ENCODE peak calls at places on chromosome 16, in four cellular contexts. Z is esophagus squamous epithelium, O is dorsolateral prefrontal cortex, A is pancreas. G is an unnamed sample.

GRCh38 chr16:87264634-87265033 is 52.6 kb downstream of the C16orf95 start:
- DNase-seq in O (no peak), A (no peak), Z (no peak), G (no peak)

GRCh38 chr16:31177136-31177535 is 2.8 kb upstream of the FUS start:
- DNase-seq in A (no peak), Z (no peak), O (no peak), G (peak; percentile 76)

GRCh38 chr16:78310990-78311561 is 211.6 kb downstream of the WWOX start:
- DNase-seq in O (no peak), A (no peak), Z (no peak), G (no peak)

GRCh38 chr16:24737916-24738594 is 8.6 kb downstream of the TNRC6A start:
- DNase-seq in A (no peak), Z (no peak), O (no peak), G (no peak)

GRCh38 chr16:16915771-16916170 is 536.8 kb downstream of the NPIPA7 start:
- DNase-seq in O (no peak), A (no peak), Z (no peak), G (no peak)

GRCh38 chr16:10093564-10093963 is 88.7 kb downstream of the GRIN2A start:
- DNase-seq in Z (no peak), A (no peak), O (no peak), G (no peak)

GRCh38 chr16:64440005-64440404 is 681.9 kb downstream of the CDH11 start:
- DNase-seq in O (no peak), A (no peak), Z (no peak), G (no peak)

GRCh38 chr16:67312450-67313118 is 14.0 kb downstream of the KCTD19 start:
- DNase-seq in Z (no peak), O (no peak), A (no peak), G (no peak)

GRCh38 chr16:66678314-66678713 is 18.2 kb downstream of the CMTM4 start:
- DNase-seq in A (no peak), Z (no peak), O (no peak), G (no peak)

DNA sequence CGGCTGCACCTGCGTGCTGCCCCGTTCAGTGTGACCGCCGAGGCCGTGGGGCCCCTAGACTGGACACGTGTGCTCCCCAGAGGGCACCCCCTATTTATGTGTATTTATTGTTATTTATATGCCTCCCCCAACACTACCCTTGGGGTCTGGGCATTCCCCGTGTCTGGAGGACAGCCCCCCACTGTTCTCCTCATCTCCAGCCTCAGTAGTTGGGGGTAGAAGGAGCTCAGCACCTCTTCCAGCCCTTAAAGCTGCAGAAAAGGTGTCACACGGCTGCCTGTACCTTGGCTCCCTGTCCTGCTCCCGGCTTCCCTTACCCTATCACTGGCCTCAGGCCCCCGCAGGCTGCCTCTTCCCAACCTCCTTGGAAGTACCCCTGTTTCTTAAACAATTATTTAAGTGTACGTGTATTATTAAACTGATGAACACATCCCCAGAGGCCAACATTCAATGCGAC is 1.7 kb downstream of the IL17C start:
- DNase-seq in Z (no peak), A (no peak), O (no peak), G (no peak)
- H3K27ac ChIP-seq in Z (no peak overlapping the region), A (no peak overlapping the region), O (no peak overlapping the region), G (no peak overlapping the region)

GRCh38 chr16:54269461-54269860 is 17.1 kb downstream of the IRX3 start:
- DNase-seq in Z (no peak), A (no peak), O (no peak), G (no peak)

GRCh38 chr16:54268340-54268739 is 18.2 kb downstream of the IRX3 start:
- DNase-seq in Z (no peak), O (no peak), A (no peak), G (no peak)

GRCh38 chr16:54270711-54271110 is 15.9 kb downstream of the IRX3 start:
- DNase-seq in Z (no peak), A (no peak), O (no peak), G (no peak)

GRCh38 chr16:54266363-54266955 is 20.1 kb downstream of the IRX3 start:
- DNase-seq in O (no peak), A (no peak), Z (no peak), G (no peak)

GRCh38 chr16:54268766-54269165 is 17.8 kb downstream of the IRX3 start:
- DNase-seq in A (no peak), O (no peak), Z (no peak), G (no peak)
- H3K27ac ChIP-seq in A (no peak overlapping the region), O (no peak overlapping the region), Z (no peak overlapping the region), G (no peak overlapping the region)

GRCh38 chr16:50261707-50262235 is 4.6 kb upstream of the ADCY7 start:
- DNase-seq in Z (no peak), A (no peak), O (no peak), G (no peak)
- H3K27ac ChIP-seq in Z (no peak overlapping the region), A (no peak overlapping the region), O (no peak overlapping the region), G (no peak overlapping the region)

DNA sequence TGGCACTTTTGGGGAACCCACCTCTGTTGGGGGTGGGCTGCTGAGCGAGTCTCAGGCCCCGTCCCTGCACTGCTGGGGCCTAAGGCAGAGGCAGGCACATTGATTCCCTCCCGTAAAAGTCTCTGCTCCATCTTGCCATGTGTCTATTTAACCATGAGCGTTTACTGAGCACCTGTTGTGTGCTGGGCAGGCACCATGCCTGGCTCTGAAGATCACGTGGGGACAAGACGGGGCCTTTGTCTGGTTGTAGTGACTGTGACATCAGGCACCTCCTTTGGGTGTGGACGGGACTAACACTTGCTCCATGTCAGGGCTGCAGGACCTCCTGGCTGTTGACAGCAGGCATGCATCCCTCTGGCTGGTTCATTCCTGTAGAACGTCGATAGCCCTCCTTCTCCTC is 204.7 kb upstream of the CIBAR2 start:
- DNase-seq in O (no peak), A (no peak), Z (no peak), G (no peak)
- H3K27ac ChIP-seq in O (no peak overlapping the region), A (peak overlapping the region; percentile 77), Z (no peak overlapping the region), G (no peak overlapping the region)

DNA sequence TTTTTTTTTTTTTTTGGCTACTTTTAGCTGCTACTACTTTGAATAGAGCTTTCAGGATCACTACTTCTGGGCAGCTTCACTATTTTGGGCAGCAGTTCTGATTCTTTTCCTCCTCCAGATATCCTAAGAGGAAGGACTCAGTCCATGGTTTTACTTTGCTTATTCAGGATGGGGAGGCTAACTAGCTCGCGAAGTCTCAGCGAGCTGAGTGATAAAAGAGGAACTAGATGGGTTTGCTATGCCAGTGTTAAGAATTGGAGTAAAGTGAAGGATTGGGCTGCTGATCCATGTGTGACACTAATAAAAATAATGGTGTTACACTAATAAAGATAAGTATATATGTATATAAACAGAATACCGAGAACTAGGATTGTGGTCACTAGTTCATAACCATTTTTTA is 5.0 kb downstream of the IST1 start:
- DNase-seq in A (no peak), Z (no peak), O (no peak), G (no peak)
- H3K27ac ChIP-seq in A (no peak overlapping the region), Z (no peak overlapping the region), O (no peak overlapping the region), G (no peak overlapping the region)

DNA sequence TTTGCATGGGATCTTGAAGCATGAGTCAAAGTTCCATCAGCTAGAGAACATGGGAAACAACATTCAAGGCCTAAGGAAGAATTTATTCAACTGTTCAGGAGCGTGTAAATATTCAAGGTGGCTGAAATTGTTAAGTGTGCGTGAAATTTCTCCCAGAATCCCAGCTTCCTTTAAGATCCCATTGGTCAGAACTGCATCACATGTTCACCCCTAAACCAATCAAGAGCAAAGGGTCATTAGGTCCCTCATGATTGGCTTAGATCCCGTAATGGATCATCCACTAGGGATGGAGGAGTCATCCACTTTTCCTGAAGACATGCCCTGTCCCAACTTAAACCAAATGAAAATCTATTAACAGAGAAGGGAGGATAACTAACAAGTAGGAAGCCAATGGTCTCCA is 201.6 kb downstream of the TMEM114 start:
- DNase-seq in O (no peak), A (no peak), Z (no peak), G (no peak)
- H3K27ac ChIP-seq in O (no peak overlapping the region), A (no peak overlapping the region), Z (no peak overlapping the region), G (no peak overlapping the region)

GRCh38 chr16:81008151-81008789 is 1.3 kb downstream of the CENPN start:
- DNase-seq in A (peak; percentile 22), O (no peak), Z (no peak), G (no peak)
- H3K27ac ChIP-seq in A (peak overlapping the region; percentile 99), O (peak overlapping the region; percentile 100), Z (peak overlapping the region; percentile 97), G (peak overlapping the region; percentile 88)

GRCh38 chr16:83952940-83953795 is at the start of gene OSGIN1:
- DNase-seq in Z (peak; percentile 63), A (peak; percentile 97), O (peak; percentile 90), G (peak; percentile 79)

GRCh38 chr16:83952587-83952939 is 477 bp upstream of the OSGIN1 start:
- DNase-seq in O (no peak), Z (no peak), A (peak; percentile 56), G (no peak)

GRCh38 chr16:83948914-83949723 is 3.9 kb upstream of the OSGIN1 start:
- DNase-seq in A (no peak), O (no peak), Z (no peak), G (no peak)

GRCh38 chr16:83949724-83950001 is 3.4 kb upstream of the OSGIN1 start:
- DNase-seq in O (no peak), A (no peak), Z (no peak), G (no peak)

DNA sequence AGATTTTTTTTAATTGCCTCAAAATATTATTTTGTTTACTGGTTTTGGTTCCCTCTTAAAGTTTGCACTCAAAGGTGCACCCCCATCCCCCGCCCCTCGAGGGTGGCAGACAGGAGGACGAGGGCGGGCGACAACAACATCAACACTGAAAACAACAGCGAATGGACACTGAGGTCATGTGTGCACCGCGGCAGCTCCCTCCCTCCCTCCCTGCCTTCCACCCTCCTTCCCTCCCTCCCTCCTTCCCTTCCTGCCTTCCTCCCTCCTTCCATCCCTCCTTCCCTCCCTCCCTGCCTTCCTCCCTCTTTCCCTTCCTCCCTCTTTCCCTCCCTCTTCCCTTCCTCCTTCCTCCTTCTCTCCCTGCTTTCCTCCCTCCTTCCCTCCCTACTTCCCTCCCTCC is 1.5 kb upstream of the OSGIN1 start:
- DNase-seq in Z (no peak), A (no peak), O (no peak), G (no peak)
- H3K27ac ChIP-seq in Z (no peak overlapping the region), A (no peak overlapping the region), O (no peak overlapping the region), G (no peak overlapping the region)

GRCh38 chr16:19114359-19115147 is 789 bp downstream of the ITPRIPL2 start:
- DNase-seq in Z (no peak), A (peak; percentile 66), O (no peak), G (no peak)

GRCh38 chr16:19118938-19119431 is 5.2 kb downstream of the ITPRIPL2 start:
- DNase-seq in O (peak; percentile 39), A (no peak), Z (no peak), G (no peak)

GRCh38 chr16:19116711-19117449 is 3.1 kb downstream of the ITPRIPL2 start:
- DNase-seq in Z (no peak), A (no peak), O (no peak), G (no peak)

GRCh38 chr16:19113577-19114358 is at the start of gene ITPRIPL2:
- DNase-seq in A (peak; percentile 88), Z (no peak), O (no peak), G (no peak)

GRCh38 chr16:19115148-19116021 is 1.6 kb downstream of the ITPRIPL2 start:
- DNase-seq in Z (no peak), A (peak; percentile 43), O (no peak), G (no peak)
- H3K27ac ChIP-seq in Z (peak overlapping the region; percentile 97), A (peak overlapping the region; percentile 93), O (no peak overlapping the region), G (peak overlapping the region; percentile 84)

G was measured in epithelial cell of prostate.